ENCODE peak calls at places on chromosomes 6 and 20, in five cellular contexts. F, B, U, P and T are unnamed samples.

GRCh38 chr6:56349196-56349595 is 101.8 kb upstream of the COL21A1 start:
- DNase-seq in U (no peak), P (no peak), F (no peak), B (no peak), T (no peak)

GRCh38 chr20:25058797-25059486 is 1.0 kb upstream of the ACSS1 start:
- DNase-seq in B (no peak), P (peak; percentile 37), U (no peak), F (no peak), T (no peak)

GRCh38 chr6:130900913-130901312 is 73.7 kb downstream of the SMLR1 start:
- DNase-seq in F (peak; percentile 36), P (no peak), B (no peak), U (no peak), T (no peak)

GRCh38 chr6:112571486-112571885 is 224.4 kb downstream of the RFPL4B start:
- DNase-seq in P (peak; percentile 64), B (no peak), F (no peak), U (no peak), T (no peak)

GRCh38 chr6:139649718-139650117 is 275.3 kb upstream of the CITED2 start:
- DNase-seq in F (no peak), B (no peak), U (no peak), P (no peak), T (no peak)

GRCh38 chr20:59007758-59008511 is 881 bp upstream of the CTSZ start:
- DNase-seq in B (no peak), U (no peak), F (no peak), P (no peak), T (no peak)

GRCh38 chr6:133041020-133041419 is 200.1 kb upstream of the EYA4 start:
- DNase-seq in B (no peak), U (no peak), P (no peak), F (no peak), T (no peak)

GRCh38 chr6:74870403-74870802 is 335.4 kb downstream of the COL12A1 start:
- DNase-seq in B (peak; percentile 39), P (no peak), U (no peak), F (no peak), T (peak; percentile 14)

GRCh38 chr6:26122402-26122792 is 35.2 kb downstream of the HFE start:
- DNase-seq in P (peak; percentile 63), U (no peak), F (no peak), B (no peak), T (no peak)

GRCh38 chr6:116450769-116451740 is 10.1 kb upstream of the CALHM6 start:
- DNase-seq in F (no peak), U (no peak), P (no peak), B (no peak), T (no peak)

GRCh38 chr20:63081351-63081750 is 74.6 kb upstream of the BHLHE23 start:
- DNase-seq in F (no peak), U (no peak), P (no peak), B (peak; percentile 29), T (no peak)

GRCh38 chr6:112252571-112253504 is 1.5 kb downstream of the LAMA4 start:
- DNase-seq in B (no peak), U (no peak), F (no peak), P (no peak), T (no peak)